ENCODE peak calls at places on chromosome 10, in five cellular contexts. V is SHP77 treated with DMSO at 0.1 percent for 48 hours, M is NCI-H774, Y is fibroblast of mammary gland, Z is HEK293T. L is an unnamed sample.

GRCh38 chr10:16626697-16627096 is 105.0 kb upstream of the C1QL3 start:
- DNase-seq in V (no peak), M (no peak), Y (no peak), Z (no peak), L (peak)

GRCh38 chr10:133445268-133445732 is 8.4 kb upstream of the SCART1 start:
- DNase-seq in V (no peak), M (no peak), Y (no peak), Z (no peak), L (no peak)

GRCh38 chr10:84497978-84498377 is 169.6 kb downstream of the CCSER2 start:
- DNase-seq in V (no peak), M (no peak), Y (no peak), Z (no peak), L (no peak)

GRCh38 chr10:119398996-119399395 is 143.5 kb downstream of the RGS10 start:
- DNase-seq in V (no peak), M (no peak), Y (peak), Z (no peak), L (no peak)

GRCh38 chr10:13724484-13724883 is 137.7 kb downstream of the PRPF18 start:
- DNase-seq in V (no peak), M (no peak), Y (peak), Z (no peak), L (no peak)

GRCh38 chr10:91409069-91409868 is 875 bp upstream of the HECTD2 start:
- DNase-seq in V (peak), M (peak), Y (peak), Z (peak), L (peak)

GRCh38 chr10:15182541-15183207 is 14.2 kb upstream of the NMT2 start:
- DNase-seq in V (no peak), M (no peak), Y (peak), Z (no peak), L (no peak)

GRCh38 chr10:107898392-107898791 is 733.9 kb upstream of the SORCS1 start:
- DNase-seq in V (no peak), M (no peak), Y (no peak), Z (no peak), L (no peak)

GRCh38 chr10:5274795-5275194 is 78.2 kb downstream of the AKR1C4 start:
- DNase-seq in V (no peak), M (no peak), Y (no peak), Z (no peak), L (no peak)

GRCh38 chr10:22042557-22043326 is 39.2 kb upstream of the DNAJC1 start:
- DNase-seq in V (peak), M (no peak), Y (no peak), Z (peak), L (peak)

GRCh38 chr10:129694633-129695356 is 227.8 kb downstream of the MGMT start:
- DNase-seq in V (no peak), M (no peak), Y (peak), Z (no peak), L (no peak)

GRCh38 chr10:46307281-46308112 is 20.7 kb downstream of the ANTXRL start:
- DNase-seq in V (no peak), M (no peak), Y (no peak), Z (no peak), L (no peak)

GRCh38 chr10:47348138-47348651 is at the start of gene RBP3:
- DNase-seq in V (no peak), M (no peak), Y (no peak), Z (no peak), L (no peak)

GRCh38 chr10:112915590-112916572 is 34.2 kb upstream of the TCF7L2 start:
- DNase-seq in V (no peak), M (no peak), Y (peak), Z (no peak), L (no peak)

GRCh38 chr10:119250641-119251314 is 43.4 kb downstream of the GRK5 start:
- DNase-seq in V (no peak), M (no peak), Y (peak), Z (no peak), L (no peak)

GRCh38 chr10:130138479-130138866 is 2.3 kb downstream of the GLRX3 start:
- DNase-seq in V (peak), M (peak), Y (peak), Z (no peak), L (no peak)

GRCh38 chr10:95319239-95319638 is 28.4 kb upstream of the PDLIM1 start:
- DNase-seq in V (no peak), M (no peak), Y (no peak), Z (no peak), L (no peak)

GRCh38 chr10:61140765-61141392 is 196.9 kb upstream of the RHOBTB1 start:
- DNase-seq in V (no peak), M (peak), Y (peak), Z (peak), L (no peak)

GRCh38 chr10:75553550-75553949 is 122.1 kb downstream of the LRMDA start:
- DNase-seq in V (no peak), M (no peak), Y (no peak), Z (no peak), L (no peak)

GRCh38 chr10:1036341-1036791 is 10.7 kb upstream of the IDI2 start:
- DNase-seq in V (peak), M (no peak), Y (peak), Z (no peak), L (no peak)

GRCh38 chr10:78523453-78523852 is 489.8 kb downstream of the RPS24 start:
- DNase-seq in V (no peak), M (no peak), Y (no peak), Z (no peak), L (no peak)

GRCh38 chr10:127149613-127150081 is 46.7 kb downstream of the INSYN2A start:
- DNase-seq in V (no peak), M (no peak), Y (peak), Z (no peak), L (no peak)

L was measured in neuronal stem cell.